ENCODE peak calls at places on chromosomes 12 and 14, in nine cellular contexts. U is fibroblast of lung, M is Caco-2, A is right atrium auricular region, S is mucosa of descending colon, H is IMR-90, E is adrenal gland, K is Karpas-422, N is stomach. I is an unnamed sample. For H3K36me3 and H3K9me3, the result is how much of the 10 kb centered on the place peaks cover.

GRCh38 chr12:64514456-64514855 is 62.5 kb downstream of the TBK1 start:
- DNase-seq in U (no peak), M (no peak), A (no peak), S (no peak), H (no peak), E (no peak), K (no peak), N (no peak), I (no peak)

GRCh38 chr12:51862947-51863346 is 14.4 kb upstream of the FIGNL2 start:
- DNase-seq in U (no peak), M (no peak), A (no peak), S (no peak), H (no peak), E (no peak), K (no peak), N (no peak), I (no peak)

GRCh38 chr12:55673638-55674037 is 34.1 kb downstream of the ITGA7 start:
- DNase-seq in U (no peak), M (no peak), A (no peak), S (no peak), H (no peak), E (no peak), K (peak), N (no peak), I (no peak)

GRCh38 chr12:1533205-1533601 is 61.2 kb downstream of the FBXL14 start:
- DNase-seq in U (peak), M (no peak), A (no peak), S (no peak), H (no peak), E (no peak), K (peak), N (no peak), I (no peak)

GRCh38 chr12:113586461-113586860 is 114.8 kb upstream of the LHX5 start:
- DNase-seq in U (no peak), M (no peak), A (no peak), S (no peak), H (no peak), E (no peak), K (no peak), N (no peak), I (no peak)

GRCh38 chr14:64636208-64636979 is 67.8 kb upstream of the PLEKHG3 start:
- DNase-seq in U (peak), M (peak), A (peak), S (peak), H (peak), E (peak), K (peak), N (peak), I (peak)

GRCh38 chr12:45762185-45763110 is 32.9 kb downstream of the ARID2 start:
- DNase-seq in U (peak), M (peak), A (no peak), S (no peak), H (peak), E (no peak), K (peak), N (no peak), I (no peak)

GRCh38 chr12:41856228-41856627 is 288.4 kb downstream of the GXYLT1 start:
- DNase-seq in U (no peak), M (no peak), A (no peak), S (no peak), H (no peak), E (no peak), K (peak), N (no peak), I (no peak)

GRCh38 chr12:120115692-120116442 is 686 bp downstream of the RAB35 start:
- DNase-seq in U (no peak), M (peak), A (no peak), S (peak), H (peak), E (peak), K (peak), N (no peak), I (no peak)

GRCh38 chr14:103130965-103131364 is 7.7 kb downstream of the TNFAIP2 start:
- DNase-seq in U (peak), M (no peak), A (no peak), S (no peak), H (peak), E (peak), K (no peak), N (no peak), I (peak)

GRCh38 chr14:99612737-99613330 is 8.8 kb upstream of the CCDC85C start:
- DNase-seq in U (peak), M (no peak), A (no peak), S (no peak), H (peak), E (no peak), K (no peak), N (no peak), I (peak)

GRCh38 chr12:30006021-30006420 is 222.3 kb upstream of the TMTC1 start:
- DNase-seq in U (no peak), M (no peak), A (no peak), S (no peak), H (no peak), E (no peak), K (no peak), N (no peak), I (no peak)

GRCh38 chr12:108832730-108833354 is 24.5 kb downstream of the SSH1 start:
- DNase-seq in U (peak), M (peak), A (no peak), S (no peak), H (peak), E (peak), K (no peak), N (no peak), I (no peak)

GRCh38 chr12:120654656-120655055 is 14.2 kb downstream of the CABP1 start:
- DNase-seq in U (no peak), M (no peak), A (peak), S (no peak), H (no peak), E (no peak), K (no peak), N (no peak), I (no peak)

GRCh38 chr12:68469136-68469535 is 137.0 kb upstream of the MDM1 start:
- DNase-seq in U (no peak), M (no peak), A (no peak), S (no peak), H (peak), E (no peak), K (no peak), N (no peak), I (no peak)

GRCh38 chr14:44962573-44963528 is 861 bp downstream of the TOGARAM1 start:
- DNase-seq in U (peak), M (peak), A (peak), S (peak), H (peak), E (peak), K (peak), N (peak), I (peak)

GRCh38 chr12:110047297-110047940 is 903 bp downstream of the C12orf76 start:
- DNase-seq in U (no peak), M (no peak), A (no peak), S (no peak), H (no peak), E (no peak), K (no peak), N (no peak), I (no peak)

GRCh38 chr12:123278150-123278627 is 6.5 kb upstream of the CDK2AP1 start:
- DNase-seq in U (no peak), M (no peak), A (no peak), S (no peak), H (no peak), E (no peak), K (peak), N (no peak), I (no peak)

GRCh38 chr12:46470039-46470627 is 97.6 kb upstream of the SLC38A2 start:
- DNase-seq in U (no peak), M (no peak), A (no peak), S (no peak), H (no peak), E (no peak), K (no peak), N (no peak), I (no peak)

GRCh38 chr12:127819066-127819465 is 447.9 kb upstream of the TMEM132C start:
- DNase-seq in U (peak), M (no peak), A (no peak), S (no peak), H (no peak), E (no peak), K (no peak), N (no peak), I (no peak)

GRCh38 chr12:108589028-108589839 is 8.7 kb downstream of the TMEM119 start:
- DNase-seq in U (peak), M (no peak), A (no peak), S (no peak), H (no peak), E (no peak), K (no peak), N (no peak), I (peak)

GRCh38 chr12:116087399-116087798 is 190.1 kb downstream of the MED13L start:
- DNase-seq in U (no peak), M (no peak), A (no peak), S (no peak), H (no peak), E (no peak), K (no peak), N (no peak), I (no peak)

GRCh38 chr12:106918746-106919145 is 37.0 kb upstream of the TMEM263 start:
- DNase-seq in U (no peak), M (peak), A (no peak), S (no peak), H (peak), E (no peak), K (peak), N (no peak), I (no peak)

GRCh38 chr12:130952106-130952505 is 1.6 kb upstream of the ADGRD1 start:
- DNase-seq in U (no peak), M (no peak), A (no peak), S (no peak), H (no peak), E (no peak), K (no peak), N (no peak), I (no peak)

GRCh38 chr14:31926123-31926522 is 151.0 kb upstream of the ARHGAP5 start:
- DNase-seq in U (peak), M (no peak), A (no peak), S (no peak), H (peak), E (no peak), K (peak), N (no peak), I (no peak)

GRCh38 chr14:72932893-72933292 is 6.6 kb downstream of the DCAF4 start:
- DNase-seq in U (no peak), M (no peak), A (no peak), S (no peak), H (no peak), E (no peak), K (no peak), N (no peak), I (no peak)

GRCh38 chr12:54217774-54218221 is 29.0 kb upstream of the SMUG1 start:
- DNase-seq in U (no peak), M (no peak), A (no peak), S (peak), H (no peak), E (no peak), K (peak), N (peak), I (peak)

GRCh38 chr12:5873341-5873919 is 71.6 kb downstream of the ANO2 start:
- DNase-seq in U (no peak), M (no peak), A (no peak), S (no peak), H (no peak), E (no peak), K (no peak), N (no peak), I (no peak)

GRCh38 chr12:108967869-108968540 is 52.9 kb downstream of the SVOP start:
- DNase-seq in U (no peak), M (peak), A (no peak), S (no peak), H (no peak), E (no peak), K (peak), N (no peak), I (no peak)

GRCh38 chr14:45083622-45083978 is 316 bp upstream of the PRPF39 start:
- DNase-seq in U (no peak), M (no peak), A (no peak), S (no peak), H (no peak), E (no peak), K (no peak), N (no peak), I (no peak)

GRCh38 chr12:110689002-110689600 is at the start of gene HVCN1:
- DNase-seq in U (peak), M (peak), A (peak), S (peak), H (no peak), E (no peak), K (peak), N (peak), I (peak)

GRCh38 chr12:75551477-75551876 is 40.1 kb upstream of the KRR1 start:
- DNase-seq in U (no peak), M (no peak), A (no peak), S (no peak), H (no peak), E (no peak), K (no peak), N (no peak), I (no peak)

GRCh38 chr14:103541944-103542544 is 13.0 kb downstream of the TRMT61A start:
- DNase-seq in U (no peak), M (no peak), A (no peak), S (peak), H (no peak), E (no peak), K (no peak), N (no peak), I (peak)

GRCh38 chr14:77148510-77149231 is 7.1 kb upstream of the ZDHHC22 start:
- DNase-seq in U (no peak), M (no peak), A (no peak), S (no peak), H (no peak), E (no peak), K (no peak), N (no peak), I (no peak)

GRCh38 chr12:42492267-42492666 is 97.3 kb downstream of the PRICKLE1 start:
- DNase-seq in U (no peak), M (no peak), A (no peak), S (no peak), H (no peak), E (no peak), K (no peak), N (no peak), I (no peak)

GRCh38 chr14:50750323-50750722 is 80.6 kb downstream of the NIN start:
- DNase-seq in U (no peak), M (no peak), A (no peak), S (no peak), H (no peak), E (no peak), K (no peak), N (no peak), I (no peak)

GRCh38 chr14:36519431-36520321 is at the start of gene NKX2-1:
- DNase-seq in U (peak), M (peak), A (no peak), S (no peak), H (no peak), E (no peak), K (no peak), N (no peak), I (peak)

GRCh38 chr14:73997108-73997943 is 21.8 kb downstream of the ENTPD5 start:
- DNase-seq in U (no peak), M (peak), A (no peak), S (no peak), H (no peak), E (no peak), K (no peak), N (no peak), I (no peak)

DNA sequence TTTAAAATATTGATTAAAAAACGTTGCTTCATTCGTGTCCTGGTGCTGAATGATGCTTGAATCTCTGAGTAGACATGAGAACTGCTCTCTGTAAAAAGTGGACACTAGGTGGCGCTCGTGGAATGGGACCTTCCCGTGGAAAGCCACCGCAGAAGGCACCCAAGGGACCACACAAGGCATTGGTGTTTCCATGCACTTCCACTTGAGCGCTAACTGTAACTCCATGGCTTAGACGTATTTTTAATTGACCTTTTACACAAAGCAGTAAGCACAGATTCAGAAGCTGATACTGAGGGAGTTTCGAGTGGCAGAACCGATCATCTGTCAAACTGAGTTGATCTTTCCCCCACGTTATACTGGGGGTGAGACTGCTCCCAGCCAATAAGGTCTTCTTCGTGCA is 135.3 kb downstream of the PRKCH start:
- DNase-seq in U (peak), M (peak), A (peak), S (peak), H (peak), E (peak), K (peak), N (peak), I (peak)
- H3K36me3 ChIP-seq in U (under half), M (under half), A (under half), S (under half), H (under half), E (under half), K (under half), N (under half), I (under half)

DNA sequence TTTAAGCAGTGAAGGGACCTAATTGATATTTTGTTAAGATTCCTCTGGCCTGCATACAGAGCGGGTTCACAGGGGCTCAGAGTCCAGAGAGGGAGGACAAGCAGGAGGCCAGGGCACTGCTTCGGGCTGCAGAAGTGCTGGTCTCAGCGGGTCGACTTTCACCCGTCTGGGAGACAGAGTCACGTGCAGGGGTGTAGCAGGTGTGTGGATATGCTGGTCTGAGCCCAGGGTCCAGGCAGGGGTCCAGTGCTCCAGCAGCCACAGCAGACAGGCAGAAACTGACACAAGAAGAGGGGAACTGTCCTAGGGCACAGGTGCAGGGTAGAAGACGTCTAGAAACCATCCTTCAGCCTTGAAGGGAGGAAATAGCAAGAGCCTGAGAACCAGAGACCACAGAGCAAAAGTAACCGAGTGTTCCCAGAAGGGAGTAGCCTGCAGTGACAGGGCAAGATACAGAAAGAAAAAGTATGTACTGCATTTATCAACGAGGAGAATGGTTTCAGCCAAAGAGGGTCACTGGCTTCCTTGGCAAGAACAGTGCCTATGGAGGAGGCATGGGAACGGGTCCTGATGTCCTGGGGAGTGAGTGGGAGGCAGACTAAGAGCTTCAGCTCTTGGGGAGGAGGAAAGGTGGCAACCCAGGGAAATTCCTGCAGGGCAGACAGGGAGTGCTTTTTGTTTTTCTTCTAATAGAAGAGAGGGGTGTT is 28.7 kb downstream of the FBXO21 start:
- DNase-seq in U (no peak), M (no peak), A (no peak), S (no peak), H (no peak), E (no peak), K (no peak), N (no peak), I (no peak)
- H3K9me3 ChIP-seq in U (under half), M (under half), A (under half), S (under half), H (under half), E (under half), K (under half), N (under half), I (under half)

GRCh38 chr12:21941522-21942376 is 523 bp upstream of the ABCC9 start:
- DNase-seq in U (peak), M (peak), A (peak), S (peak), H (peak), E (peak), K (no peak), N (no peak), I (peak)
- H3K4me3 ChIP-seq in U (peak), M (peak), A (peak), S (no peak), H (peak), E (peak), K (no peak), N (peak), I (peak)

GRCh38 chr12:66963901-66964300 is 285.0 kb upstream of the GRIP1 start:
- DNase-seq in U (peak), M (no peak), A (no peak), S (no peak), H (no peak), E (no peak), K (no peak), N (no peak), I (no peak)

GRCh38 chr12:66959276-66959675 is 280.4 kb upstream of the GRIP1 start:
- DNase-seq in U (no peak), M (no peak), A (no peak), S (no peak), H (no peak), E (no peak), K (no peak), N (no peak), I (no peak)

GRCh38 chr12:66960704-66961690 is 282.1 kb upstream of the GRIP1 start:
- DNase-seq in U (peak), M (no peak), A (no peak), S (no peak), H (no peak), E (no peak), K (no peak), N (no peak), I (no peak)

GRCh38 chr12:66964629-66965028 is 285.8 kb upstream of the GRIP1 start:
- DNase-seq in U (peak), M (no peak), A (no peak), S (no peak), H (no peak), E (no peak), K (no peak), N (no peak), I (no peak)

DNA sequence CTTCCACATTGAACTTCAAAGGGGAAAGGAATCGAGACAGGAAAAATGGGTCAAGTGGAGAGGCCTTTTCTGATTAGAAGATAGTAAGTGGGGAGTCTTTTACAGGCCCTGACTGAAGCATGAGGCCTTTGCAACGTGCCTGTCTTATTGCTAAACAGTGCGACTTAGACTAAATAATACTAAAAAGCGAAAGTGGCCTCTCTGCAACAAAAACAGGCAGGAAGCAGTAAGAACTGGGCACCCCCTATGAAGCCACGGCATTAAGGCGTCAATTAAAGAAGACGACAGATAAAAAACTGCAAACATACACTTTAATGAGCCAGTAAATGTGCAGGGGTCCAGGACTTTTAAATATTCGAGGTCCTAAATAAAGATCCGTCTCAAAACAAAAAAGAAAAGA is 283.4 kb upstream of the GRIP1 start:
- DNase-seq in U (no peak), M (no peak), A (no peak), S (no peak), H (no peak), E (no peak), K (no peak), N (no peak), I (no peak)
- H3K36me3 ChIP-seq in U (under half), M (under half), A (under half), S (under half), H (under half), E (under half), K (under half), N (under half), I (under half)

DNA sequence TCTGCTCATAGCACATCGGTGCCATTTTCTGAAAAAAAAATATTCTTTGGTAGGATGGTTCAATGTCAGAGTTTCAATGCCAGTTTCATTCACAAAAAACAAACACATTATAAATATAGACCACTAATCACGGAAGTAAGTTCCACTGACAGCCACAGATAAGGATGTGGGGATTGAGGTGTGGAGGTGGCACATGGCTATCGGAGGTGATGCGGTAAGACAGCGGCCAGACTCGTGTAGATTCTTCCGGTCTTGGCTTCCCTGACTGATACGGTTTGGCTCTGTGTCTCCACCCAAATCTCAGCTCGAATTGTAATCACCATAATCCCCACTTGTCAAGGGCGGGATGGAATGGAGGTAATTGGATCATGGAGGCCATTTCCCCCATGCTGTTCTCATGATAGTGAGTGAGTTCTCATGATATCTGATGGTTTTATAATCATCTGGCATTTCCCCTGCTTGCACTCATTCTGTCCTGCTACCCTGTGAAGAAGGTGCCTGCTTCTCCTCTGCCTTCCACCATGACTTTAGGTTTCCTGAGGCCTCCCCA is 693.4 kb downstream of the VRK1 start:
- DNase-seq in U (no peak), M (no peak), A (no peak), S (no peak), H (no peak), E (no peak), K (no peak), N (no peak), I (no peak)
- H3K9me3 ChIP-seq in U (under half), M (under half), A (under half), S (under half), H (under half), E (under half), K (under half), N (under half), I (under half)